ENCODE peak calls at places on chromosomes 2 and 18, in six cellular contexts. G is choroid plexus epithelial cell, T is kidney, Z is GM12865, F is GM06990, L is stomach. V is an unnamed sample.

GRCh38 chr2:217922101-217923006 is 80.4 kb downstream of the TNS1 start:
- DNase-seq in L (no peak), G (peak), Z (no peak), F (no peak), T (no peak), V (no peak)

GRCh38 chr2:60882971-60883753 is 1.8 kb downstream of the REL start:
- DNase-seq in F (peak), L (no peak), T (no peak), G (peak), Z (peak), V (peak)

GRCh38 chr2:74052732-74053712 is 68.3 kb downstream of the TET3 start:
- DNase-seq in T (no peak), L (no peak), G (peak), F (no peak), Z (peak), V (no peak)

GRCh38 chr18:6055711-6056110 is 160.4 kb upstream of the TMEM200C start:
- DNase-seq in T (no peak), L (no peak), Z (no peak), G (peak), F (no peak), V (no peak)

GRCh38 chr18:34651586-34652369 is 58.3 kb upstream of the DTNA start:
- DNase-seq in Z (no peak), L (no peak), F (no peak), T (no peak), G (no peak), V (no peak)

GRCh38 chr2:43333656-43334144 is 107.3 kb upstream of the ZFP36L2 start:
- DNase-seq in L (no peak), T (no peak), F (no peak), Z (peak), G (peak), V (no peak)

GRCh38 chr2:200695178-200695930 is 109.5 kb downstream of the AOX1 start:
- DNase-seq in T (peak), L (no peak), F (no peak), Z (no peak), G (peak), V (no peak)

GRCh38 chr2:8549273-8549922 is 132.5 kb upstream of the ID2 start:
- DNase-seq in G (no peak), L (peak), Z (no peak), F (no peak), T (no peak), V (no peak)

GRCh38 chr2:210475726-210476125 is 833 bp downstream of the LANCL1 start:
- DNase-seq in F (no peak), T (no peak), Z (no peak), L (no peak), G (no peak), V (no peak)

GRCh38 chr2:2502150-2502549 is 171.1 kb upstream of the MYT1L start:
- DNase-seq in T (no peak), F (no peak), L (no peak), G (no peak), Z (no peak), V (no peak)

GRCh38 chr2:166106431-166107015 is 21.3 kb downstream of the SCN1A start:
- DNase-seq in Z (peak), L (no peak), F (no peak), G (peak), T (no peak), V (no peak)

GRCh38 chr2:150528861-150529801 is 41.7 kb upstream of the RND3 start:
- DNase-seq in G (peak), L (no peak), Z (peak), T (no peak), F (peak), V (peak)

GRCh38 chr18:74791501-74792188 is 194.0 kb downstream of the ZNF407 start:
- DNase-seq in Z (no peak), L (no peak), G (peak), T (no peak), F (no peak), V (no peak)

GRCh38 chr18:27185025-27185763 is at the start of gene CHST9:
- DNase-seq in G (no peak), L (peak), F (peak), Z (no peak), T (peak), V (no peak)

GRCh38 chr2:2572393-2573204 is 241.5 kb upstream of the MYT1L start:
- DNase-seq in T (no peak), L (no peak), G (no peak), Z (no peak), F (no peak), V (no peak)

GRCh38 chr2:238187618-238188548 is 15.6 kb downstream of the ILKAP start:
- DNase-seq in L (no peak), T (no peak), G (no peak), Z (no peak), F (no peak), V (no peak)

DNA sequence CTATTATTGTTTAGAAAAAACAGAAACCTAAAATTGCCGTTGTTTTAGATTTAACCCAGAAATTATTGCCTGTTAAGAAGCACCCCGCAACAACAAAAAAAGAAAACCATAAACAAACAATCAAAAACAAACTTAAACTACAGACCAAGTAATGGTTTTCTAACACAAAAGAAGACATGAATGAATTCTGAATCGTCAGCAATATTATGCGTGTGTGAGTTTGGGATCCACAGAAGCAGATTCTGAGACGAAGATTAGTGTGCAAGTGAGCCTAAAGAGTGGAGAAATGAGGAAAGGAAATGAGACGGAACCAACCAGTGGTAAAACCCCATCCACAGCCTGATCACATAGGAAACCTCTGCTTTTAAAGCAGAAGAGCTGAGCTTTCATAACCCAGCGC is 1514.9 kb upstream of the PIK3C3 start:
- DNase-seq in L (no peak), F (no peak), Z (no peak), T (no peak), G (no peak), V (no peak)
- TF ChIP-seq CTCF in L (no peak), F (no peak), Z (no peak), T (no peak), G (no peak), V (no peak)

DNA sequence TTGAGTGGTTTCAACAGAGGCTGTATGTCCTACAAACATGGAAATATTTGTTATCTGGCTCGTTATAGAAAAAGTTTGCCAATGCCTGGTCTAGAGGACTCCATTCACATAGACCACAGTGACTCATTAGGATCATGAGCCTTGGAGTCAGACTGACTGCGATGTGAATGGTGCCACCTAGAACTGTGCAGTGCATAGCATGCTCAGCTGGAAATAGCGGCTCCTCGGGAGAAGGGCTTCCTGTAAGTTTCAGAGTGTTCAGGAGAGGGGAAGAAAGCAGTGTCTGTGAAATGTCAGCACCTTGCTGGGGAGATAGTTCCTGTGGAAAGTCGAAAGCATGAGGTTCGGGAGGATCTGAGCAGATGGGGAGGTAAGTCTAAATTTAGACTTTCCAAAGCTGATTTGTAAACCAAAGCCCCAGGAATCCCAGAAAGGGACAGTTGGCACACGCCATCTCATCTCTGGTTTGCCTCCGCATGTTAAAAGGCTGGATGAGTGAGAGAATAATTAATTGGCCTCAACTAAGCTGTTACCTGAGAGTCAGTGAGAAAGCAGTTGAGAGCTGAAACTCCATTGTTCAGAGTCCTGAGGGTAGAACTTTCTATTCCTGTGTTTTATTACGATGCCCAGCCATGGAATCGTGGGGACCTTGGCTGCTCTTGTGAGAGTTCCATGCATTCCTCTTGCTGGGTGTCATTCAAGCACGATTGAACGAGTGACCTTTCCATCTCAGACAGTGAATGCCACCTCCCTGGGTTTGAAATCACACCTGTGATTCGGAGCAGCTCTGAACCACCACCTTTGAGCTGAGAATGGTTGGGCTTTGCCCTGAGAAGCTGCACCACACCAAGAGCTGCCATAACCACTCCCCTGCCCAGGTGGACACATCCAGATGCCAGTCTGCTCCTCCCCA is 99.5 kb downstream of the MAPK4 start:
- DNase-seq in T (no peak), F (no peak), Z (no peak), L (no peak), G (peak), V (no peak)
- TF ChIP-seq CTCF in T (peak), F (no peak), Z (no peak), L (no peak), G (peak), V (no peak)

DNA sequence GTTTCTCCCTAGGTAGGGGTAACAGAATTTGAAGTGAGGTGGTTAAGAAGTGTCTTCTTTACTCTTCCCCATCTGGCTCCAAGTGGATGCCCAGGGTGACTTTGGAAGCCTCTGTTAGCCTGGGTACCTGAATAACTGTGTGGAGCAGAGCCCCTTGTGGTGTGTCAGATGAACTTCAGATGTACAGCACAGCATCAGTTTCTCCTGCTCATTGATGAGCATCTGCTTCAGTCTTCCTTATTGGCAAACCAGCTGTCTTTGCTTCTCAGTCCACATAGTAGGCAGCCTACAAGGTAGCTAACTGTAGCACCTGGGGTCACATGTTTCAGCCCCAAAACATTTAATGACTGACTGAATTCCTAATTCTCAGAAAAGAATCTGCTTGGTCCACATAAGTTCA is 56.2 kb upstream of the ATP8B1 start:
- DNase-seq in Z (peak), T (no peak), G (peak), F (no peak), L (no peak), V (peak)
- TF ChIP-seq CTCF in Z (peak), T (no peak), G (peak), F (peak), L (no peak), V (peak)

GRCh38 chr2:71000780-71001591 is 6.3 kb upstream of the TEX261 start:
- DNase-seq in T (peak), F (peak), G (peak), Z (peak), L (peak), V (peak)
- TF ChIP-seq CTCF in T (peak), F (peak), G (peak), Z (peak), L (no peak), V (peak)

DNA sequence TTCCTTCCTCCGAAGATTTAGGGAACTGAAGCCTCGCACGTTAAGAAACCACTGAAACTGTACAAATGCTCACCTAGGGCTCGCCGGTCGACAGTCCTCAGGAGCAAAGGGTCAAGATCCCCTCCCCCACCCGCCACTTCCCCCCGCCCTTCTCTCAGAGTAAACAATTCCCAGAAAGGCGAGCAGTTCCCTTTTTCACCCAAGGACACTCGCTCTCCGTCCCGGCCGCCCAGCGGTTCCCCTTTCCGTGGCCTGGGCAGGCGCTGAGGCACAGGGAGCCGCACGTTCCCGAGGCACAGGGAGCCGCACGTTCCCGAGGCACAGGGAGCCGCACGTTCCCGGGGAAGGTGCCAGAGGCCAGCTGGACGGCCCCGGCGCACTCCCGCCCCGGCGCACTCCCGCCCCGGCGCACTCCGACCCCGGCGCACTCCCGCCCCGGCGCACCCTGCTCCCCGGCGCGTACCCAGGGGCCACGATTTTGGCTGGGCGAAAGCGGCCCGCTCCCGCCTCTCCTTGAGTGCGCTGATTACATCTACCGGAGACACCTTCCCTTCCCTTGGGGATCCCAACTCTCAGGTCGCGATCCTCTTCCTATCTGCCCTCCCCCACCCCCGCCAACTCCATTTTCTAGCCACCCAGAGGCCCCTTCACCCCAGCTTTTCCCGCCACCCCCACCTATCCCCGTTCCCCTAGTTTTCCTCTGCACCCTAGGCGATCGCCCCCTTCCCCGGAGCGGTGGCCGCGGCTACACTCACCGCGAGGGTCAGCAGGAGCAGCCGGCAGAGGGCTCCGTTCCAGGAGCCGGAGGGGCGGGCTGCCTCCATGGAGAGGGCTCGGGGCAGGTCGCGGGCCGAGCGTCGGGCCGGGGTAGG is 837 bp downstream of the DSC2 start:
- DNase-seq in L (peak), G (no peak), T (peak), F (peak), Z (no peak), V (peak)
- TF ChIP-seq CTCF in L (no peak), G (no peak), T (no peak), F (no peak), Z (no peak), V (peak)

DNA sequence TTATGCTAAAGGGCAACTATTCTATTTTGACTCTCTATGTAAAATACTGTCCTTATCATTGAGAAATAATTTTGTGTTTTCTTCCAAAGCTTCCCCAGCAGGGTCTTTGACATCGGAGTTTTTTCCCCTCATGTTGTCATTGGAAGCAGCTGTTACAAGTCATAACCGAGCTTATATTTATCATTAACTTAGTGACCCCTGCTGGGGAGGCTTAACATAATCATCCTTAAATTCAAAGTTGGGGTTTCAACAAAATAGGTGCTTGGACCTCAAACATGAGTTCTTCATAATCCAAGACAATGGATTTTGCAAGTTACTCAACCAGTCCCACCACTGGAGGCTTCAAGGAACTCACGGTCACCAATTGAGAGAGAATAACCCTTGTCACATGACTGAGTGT is 330.9 kb downstream of the DCC start:
- DNase-seq in T (no peak), Z (peak), F (no peak), G (peak), L (no peak), V (no peak)
- TF ChIP-seq CTCF in T (no peak), Z (no peak), F (peak), G (peak), L (no peak), V (peak)

GRCh38 chr18:32259553-32259952 is 69.7 kb downstream of the MEP1B start:
- DNase-seq in Z (no peak), G (no peak), F (no peak), T (no peak), L (no peak), V (no peak)

GRCh38 chr18:32258558-32259204 is 68.8 kb downstream of the MEP1B start:
- DNase-seq in T (no peak), G (no peak), F (no peak), L (no peak), Z (peak), V (no peak)

GRCh38 chr18:32262092-32262491 is 72.3 kb downstream of the MEP1B start:
- DNase-seq in G (no peak), L (no peak), Z (no peak), F (no peak), T (no peak), V (no peak)

GRCh38 chr18:32258148-32258547 is 68.3 kb downstream of the MEP1B start:
- DNase-seq in T (no peak), G (no peak), F (no peak), Z (no peak), L (no peak), V (no peak)

GRCh38 chr18:32261003-32261402 is 71.2 kb downstream of the MEP1B start:
- DNase-seq in T (no peak), G (no peak), Z (no peak), L (no peak), F (no peak), V (no peak)
- TF ChIP-seq CTCF in T (no peak), G (peak), Z (peak), L (no peak), F (no peak), V (no peak)